ENCODE peak calls at places on chromosomes 2 and 18, in four cellular contexts. H, D, U and Y are unnamed samples.

GRCh38 chr2:237550057-237550415 is 16.3 kb upstream of the PRLH start:
- DNase-seq in H (no peak), U (no peak), D (no peak), Y (no peak)

GRCh38 chr18:71209944-71210343 is 921.1 kb downstream of the SOCS6 start:
- DNase-seq in H (no peak), D (no peak), U (no peak), Y (no peak)

GRCh38 chr18:36256094-36256493 is 41.4 kb upstream of the FHOD3 start:
- DNase-seq in H (no peak), U (no peak), D (no peak), Y (no peak)

GRCh38 chr2:28411956-28412609 is 19.4 kb downstream of the FOSL2 start:
- DNase-seq in H (no peak), D (no peak), U (no peak), Y (no peak)

GRCh38 chr2:102224824-102225739 is 38.3 kb downstream of the IL1RL2 start:
- DNase-seq in H (no peak), U (no peak), D (no peak), Y (no peak)

GRCh38 chr2:199463000-199463692 is 5.4 kb upstream of the SATB2 start:
- DNase-seq in D (peak; percentile 31), H (no peak), U (peak; percentile 54), Y (no peak)

GRCh38 chr18:22403950-22404349 is 13.8 kb downstream of the CTAGE1 start:
- DNase-seq in U (no peak), D (no peak), H (no peak), Y (no peak)

GRCh38 chr2:101704816-101705565 is 7.5 kb downstream of the MAP4K4 start:
- DNase-seq in H (no peak), D (no peak), U (no peak), Y (no peak)

GRCh38 chr2:241768251-241768711 is 8.3 kb upstream of the GAL3ST2 start:
- DNase-seq in D (no peak), H (no peak), U (no peak), Y (no peak)

GRCh38 chr2:8487461-8487932 is 194.4 kb upstream of the ID2 start:
- DNase-seq in U (peak; percentile 17), H (peak; percentile 36), D (no peak), Y (no peak)

GRCh38 chr2:47022399-47022798 is 106.8 kb upstream of the MCFD2 start:
- DNase-seq in D (no peak), U (no peak), H (no peak), Y (no peak)

GRCh38 chr2:235843591-235844395 is 324.4 kb downstream of the GBX2 start:
- DNase-seq in U (no peak), H (no peak), D (no peak), Y (no peak)

GRCh38 chr2:233437439-233437955 is 83.2 kb downstream of the DGKD start:
- DNase-seq in U (no peak), H (no peak), D (no peak), Y (no peak)

GRCh38 chr18:62857278-62857976 is 142.1 kb downstream of the PHLPP1 start:
- DNase-seq in D (no peak), U (no peak), H (no peak), Y (no peak)

GRCh38 chr2:225318440-225318839 is 81.1 kb upstream of the NYAP2 start:
- DNase-seq in D (no peak), H (no peak), U (no peak), Y (no peak)

GRCh38 chr2:2083113-2083757 is 247.8 kb downstream of the MYT1L start:
- DNase-seq in D (no peak), H (no peak), U (no peak), Y (no peak)

GRCh38 chr2:240127911-240128607 is 8.0 kb downstream of the COPS9 start:
- DNase-seq in H (no peak), D (no peak), U (no peak), Y (no peak)

GRCh38 chr2:44102790-44103642 is 65.7 kb upstream of the PPM1B start:
- DNase-seq in D (no peak), U (no peak), H (no peak), Y (no peak)

GRCh38 chr2:160869411-160869810 is 290.8 kb upstream of the TANK start:
- DNase-seq in D (no peak), H (no peak), U (no peak), Y (no peak)

GRCh38 chr18:39842042-39842791 is 2112.8 kb upstream of the PIK3C3 start:
- DNase-seq in D (no peak), H (no peak), U (peak; percentile 46), Y (no peak)

GRCh38 chr18:62784966-62785413 is 69.6 kb downstream of the PHLPP1 start:
- DNase-seq in U (peak; percentile 68), D (no peak), H (no peak), Y (no peak)

GRCh38 chr18:71398530-71398929 is 1109.7 kb downstream of the SOCS6 start:
- DNase-seq in U (peak; percentile 66), H (no peak), D (peak; percentile 82), Y (no peak)